ENCODE peak calls at places on chromosome X, in five cellular contexts. N is body of pancreas; Y is CD8-positive, alpha-beta memory T cell; J is GM23248; X is colonic mucosa. H is an unnamed sample.

GRCh38 chrX:11100281-11101035 is 10.7 kb upstream of the HCCS start:
- DNase-seq in N (peak; percentile 25), Y (no peak), J (peak; percentile 75), X (peak; percentile 54), H (no peak)

GRCh38 chrX:41634284-41634683 is 54.5 kb upstream of the GPR34 start:
- DNase-seq in N (no peak), Y (no peak), J (no peak), X (no peak), H (no peak)

GRCh38 chrX:124239911-124240310 is 92.5 kb upstream of the TEX13D start:
- DNase-seq in N (no peak), Y (peak; percentile 15), J (no peak), X (no peak), H (no peak)

GRCh38 chrX:49999048-49999447 is 76.7 kb downstream of the CLCN5 start:
- DNase-seq in N (no peak), Y (no peak), J (peak; percentile 15), X (no peak), H (no peak)

GRCh38 chrX:154348646-154349358 is 25.6 kb downstream of the FLNA start:
- DNase-seq in N (no peak), Y (peak; percentile 2), J (no peak), X (no peak), H (no peak)

GRCh38 chrX:146454363-146454762 is 355.2 kb upstream of the CXorf51B start:
- DNase-seq in N (no peak), Y (no peak), J (no peak), X (no peak), H (no peak)

GRCh38 chrX:1400731-1401471 is 9.0 kb upstream of the SLC25A6 start:
- DNase-seq in N (no peak), Y (no peak), J (no peak), X (no peak), H (no peak)

GRCh38 chrX:83511208-83511607 is 3.1 kb downstream of the POU3F4 start:
- DNase-seq in N (no peak), Y (no peak), J (no peak), X (no peak), H (no peak)

GRCh38 chrX:103571726-103572125 is 13.6 kb upstream of the TCEAL4 start:
- DNase-seq in N (no peak), Y (no peak), J (no peak), X (no peak), H (no peak)

GRCh38 chrX:125202486-125203378 is 116.9 kb upstream of the TEX13C start:
- DNase-seq in N (peak; percentile 9), Y (no peak), J (no peak), X (no peak), H (no peak)

GRCh38 chrX:129779086-129779672 is 570 bp upstream of the SASH3 start:
- DNase-seq in N (no peak), Y (no peak), J (no peak), X (no peak), H (no peak)

GRCh38 chrX:70166601-70167590 is 10.4 kb upstream of the DGAT2L6 start:
- DNase-seq in N (no peak), Y (no peak), J (peak; percentile 75), X (no peak), H (no peak)

GRCh38 chrX:135629342-135629741 is 84.1 kb upstream of the CT45A1 start:
- DNase-seq in N (no peak), Y (no peak), J (no peak), X (no peak), H (no peak)

GRCh38 chrX:153973127-153974002 is 811 bp downstream of the TMEM187 start:
- DNase-seq in N (peak; percentile 36), Y (no peak), J (no peak), X (no peak), H (no peak)

GRCh38 chrX:119726900-119727555 is 31.4 kb upstream of the SOWAHD start:
- DNase-seq in N (no peak), Y (no peak), J (peak; percentile 46), X (no peak), H (no peak)

GRCh38 chrX:133005038-133005437 is 46.6 kb upstream of the HS6ST2 start:
- DNase-seq in N (no peak), Y (no peak), J (peak; percentile 19), X (no peak), H (no peak)

GRCh38 chrX:22689290-22689689 is 310.5 kb upstream of the DDX53 start:
- DNase-seq in N (no peak), Y (no peak), J (peak; percentile 61), X (no peak), H (no peak)

DNA sequence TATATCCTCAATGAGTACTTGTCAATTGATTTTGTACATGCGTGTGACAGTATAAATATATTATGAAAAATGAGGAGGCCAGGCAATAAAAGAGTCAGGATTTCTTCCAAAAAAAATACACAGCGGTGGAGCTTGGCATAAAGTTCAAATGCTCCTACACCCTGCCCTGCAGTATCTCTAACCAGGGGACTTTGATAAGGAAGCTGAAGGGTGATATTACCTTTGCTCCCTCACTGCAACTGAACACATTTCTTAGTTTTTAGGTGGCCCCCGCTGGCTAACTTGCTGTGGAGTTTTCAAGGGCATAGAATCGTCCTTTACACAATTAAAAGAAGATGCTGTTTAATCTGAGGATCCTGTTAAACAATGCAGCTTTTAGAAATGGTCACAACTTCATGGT is at the start of gene OTC:
- DNase-seq in N (no peak), Y (no peak), J (no peak), X (no peak), H (no peak)
- H3K36me3 ChIP-seq in N (no peaks in the 10 kb centered on the region), Y (no peaks in the 10 kb centered on the region), J (no peaks in the 10 kb centered on the region), X (no peaks in the 10 kb centered on the region), H (no peaks in the 10 kb centered on the region)

GRCh38 chrX:47170861-47171692 is 22.6 kb upstream of the UBA1 start:
- DNase-seq in N (no peak), Y (no peak), J (no peak), X (no peak), H (no peak)

GRCh38 chrX:47168495-47169073 is 23.6 kb downstream of the RBM10 start:
- DNase-seq in N (no peak), Y (no peak), J (no peak), X (no peak), H (no peak)

GRCh38 chrX:47169726-47170515 is 23.7 kb upstream of the UBA1 start:
- DNase-seq in N (no peak), Y (no peak), J (peak; percentile 53), X (no peak), H (no peak)

GRCh38 chrX:47171996-47172395 is 21.6 kb upstream of the UBA1 start:
- DNase-seq in N (no peak), Y (no peak), J (no peak), X (no peak), H (no peak)

DNA sequence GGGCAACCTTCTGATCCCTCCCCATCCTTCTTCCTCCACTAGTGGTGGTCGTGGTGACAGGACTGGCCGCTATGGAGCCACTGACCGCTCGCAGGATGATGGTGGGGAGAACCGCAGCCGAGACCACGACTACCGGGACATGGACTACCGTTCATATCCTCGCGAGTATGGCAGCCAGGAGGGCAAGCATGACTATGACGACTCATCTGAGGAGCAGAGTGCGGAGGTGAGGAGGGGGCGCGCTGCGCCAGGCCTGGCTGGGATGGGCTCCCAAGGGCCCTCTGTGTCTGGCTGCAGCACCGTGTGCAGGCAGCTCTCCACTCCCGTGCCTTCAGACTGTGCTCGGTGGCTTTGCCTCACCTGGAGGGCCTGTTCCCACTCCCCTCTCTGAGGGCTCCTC is 24.3 kb downstream of the RBM10 start:
- DNase-seq in N (no peak), Y (no peak), J (no peak), X (no peak), H (no peak)
- H3K36me3 ChIP-seq in N (no peaks in the 10 kb centered on the region), Y (peaks cover 8% of the 10 kb centered on the region), J (no peaks in the 10 kb centered on the region), X (no peaks in the 10 kb centered on the region), H (no peaks in the 10 kb centered on the region)

GRCh38 chrX:40465735-40466551 is 114.8 kb upstream of the ATP6AP2 start:
- DNase-seq in N (no peak), Y (no peak), J (no peak), X (no peak), H (no peak)
- H3K36me3 ChIP-seq in N (no peaks in the 10 kb centered on the region), Y (no peaks in the 10 kb centered on the region), J (no peaks in the 10 kb centered on the region), X (no peaks in the 10 kb centered on the region), H (no peaks in the 10 kb centered on the region)

GRCh38 chrX:53383376-53384087 is 38.9 kb downstream of the SMC1A start:
- DNase-seq in N (no peak), Y (no peak), J (no peak), X (no peak), H (no peak)
- H3K36me3 ChIP-seq in N (no peaks in the 10 kb centered on the region), Y (peaks cover 13% of the 10 kb centered on the region), J (no peaks in the 10 kb centered on the region), X (no peaks in the 10 kb centered on the region), H (peaks cover 22% of the 10 kb centered on the region)

GRCh38 chrX:65509400-65509799 is 25.2 kb downstream of the LAS1L start:
- DNase-seq in N (no peak), Y (no peak), J (no peak), X (no peak), H (no peak)
- H3K36me3 ChIP-seq in N (no peaks in the 10 kb centered on the region), Y (no peaks in the 10 kb centered on the region), J (no peaks in the 10 kb centered on the region), X (no peaks in the 10 kb centered on the region), H (no peaks in the 10 kb centered on the region)

H was measured in esophagus squamous epithelium.